ENCODE peak calls at places on chromosome 12, in four cellular contexts. K is HEK293T, N is endothelial cell, Q is lung microvascular endothelial cell. L is an unnamed sample.
A peak's percentile ranks its signal among the peaks of the same experiment; 100 is the strongest.

GRCh38 chr12:116297224-116297834 is 19.8 kb upstream of the MED13L start:
- DNase-seq in K (no peak), N (no peak), Q (no peak), L (no peak)

GRCh38 chr12:132494294-132495164 is 4.6 kb downstream of the FBRSL1 start:
- DNase-seq in K (no peak), N (no peak), Q (no peak), L (no peak)

GRCh38 chr12:23221066-23221465 is 596.1 kb downstream of the ETNK1 start:
- DNase-seq in K (peak; percentile 45), N (peak; percentile 13), Q (no peak), L (no peak)

GRCh38 chr12:131362290-131363211 is 348.3 kb upstream of the SFSWAP start:
- DNase-seq in K (no peak), N (no peak), Q (no peak), L (no peak)

GRCh38 chr12:127119600-127120140 is 1147.3 kb upstream of the TMEM132C start:
- DNase-seq in K (no peak), N (no peak), Q (no peak), L (no peak)

GRCh38 chr12:94318178-94318577 is 141.5 kb downstream of the CEP83 start:
- DNase-seq in K (no peak), N (no peak), Q (no peak), L (no peak)

GRCh38 chr12:118498171-118498570 is 121.8 kb downstream of the SUDS3 start:
- DNase-seq in K (no peak), N (no peak), Q (no peak), L (no peak)

GRCh38 chr12:106854723-106855122 is 80.2 kb downstream of the RIC8B start:
- DNase-seq in K (no peak), N (no peak), Q (no peak), L (no peak)

GRCh38 chr12:130500835-130501330 is 163.2 kb downstream of the PIWIL1 start:
- DNase-seq in K (no peak), N (no peak), Q (no peak), L (no peak)

GRCh38 chr12:31011746-31012567 is 61.7 kb upstream of the DDX11 start:
- DNase-seq in K (no peak), N (no peak), Q (no peak), L (no peak)

GRCh38 chr12:52009081-52009751 is 2.5 kb downstream of the TAMALIN start:
- DNase-seq in K (no peak), N (no peak), Q (no peak), L (no peak)

GRCh38 chr12:46387697-46388096 is 15.1 kb upstream of the SLC38A2 start:
- DNase-seq in K (no peak), N (no peak), Q (no peak), L (no peak)

GRCh38 chr12:90091809-90092208 is 383.2 kb upstream of the ATP2B1 start:
- DNase-seq in K (no peak), N (no peak), Q (no peak), L (no peak)

GRCh38 chr12:3436496-3437060 is 54.4 kb upstream of the PRMT8 start:
- DNase-seq in K (no peak), N (no peak), Q (no peak), L (no peak)

GRCh38 chr12:14417717-14418116 is 52.2 kb downstream of the ATF7IP start:
- DNase-seq in K (peak; percentile 42), N (peak; percentile 73), Q (peak; percentile 84), L (peak; percentile 83)

GRCh38 chr12:54622463-54623183 is 12.1 kb downstream of the LACRT start:
- DNase-seq in K (no peak), N (no peak), Q (no peak), L (no peak)

GRCh38 chr12:15232959-15233358 is 11.7 kb upstream of the RERG start:
- DNase-seq in K (no peak), N (no peak), Q (no peak), L (no peak)

GRCh38 chr12:56206373-56207166 is 15.2 kb downstream of the RNF41 start:
- DNase-seq in K (peak; percentile 68), N (peak; percentile 71), Q (peak; percentile 74), L (peak; percentile 76)

GRCh38 chr12:81377771-81378170 is 299.9 kb downstream of the ACSS3 start:
- DNase-seq in K (no peak), N (no peak), Q (no peak), L (no peak)

GRCh38 chr12:90065301-90065801 is 356.7 kb upstream of the ATP2B1 start:
- DNase-seq in K (no peak), N (no peak), Q (no peak), L (no peak)

GRCh38 chr12:102343361-102344121 is 136.8 kb downstream of the IGF1 start:
- DNase-seq in K (no peak), N (no peak), Q (no peak), L (no peak)

GRCh38 chr12:19741132-19741489 is 301.8 kb downstream of the AEBP2 start:
- DNase-seq in K (no peak), N (no peak), Q (no peak), L (no peak)

GRCh38 chr12:123389560-123390351 is 5.8 kb downstream of the KMT5A start:
- DNase-seq in K (peak; percentile 37), N (peak; percentile 28), Q (peak; percentile 34), L (peak; percentile 38)